ENCODE peak calls at places on chromosomes 11 and 22, in four cellular contexts. One of them, this sample, is unnamed.

GRCh38 chr11:19027829-19028595 is 32.5 kb downstream of the MRGPRX2 start:
- DNase-seq in IMR-90: peak; percentile 55
- DNase-seq in uterus: no peak
- DNase-seq in spleen: no peak
- DNase-seq in this sample: no peak

GRCh38 chr22:48475661-48476345 is 1351.9 kb downstream of the BRD1 start:
- DNase-seq in IMR-90: no peak
- DNase-seq in uterus: no peak
- DNase-seq in spleen: peak; percentile 67
- DNase-seq in this sample: no peak

GRCh38 chr11:12478743-12479142 is 101.4 kb downstream of the PARVA start:
- DNase-seq in uterus: peak; percentile 36
- DNase-seq in IMR-90: peak; percentile 51
- DNase-seq in spleen: no peak
- DNase-seq in this sample: no peak

GRCh38 chr11:70135142-70136132 is 57.3 kb downstream of the ANO1 start:
- DNase-seq in IMR-90: peak; percentile 24
- DNase-seq in spleen: no peak
- DNase-seq in uterus: peak; percentile 58
- DNase-seq in this sample: no peak

GRCh38 chr11:123357990-123358827 is 71.9 kb upstream of the GRAMD1B start:
- DNase-seq in uterus: no peak
- DNase-seq in IMR-90: peak; percentile 2
- DNase-seq in spleen: peak; percentile 71
- DNase-seq in this sample: no peak

GRCh38 chr22:36790648-36791047 is 14.7 kb upstream of the IFT27 start:
- DNase-seq in uterus: no peak
- DNase-seq in IMR-90: no peak
- DNase-seq in spleen: no peak
- DNase-seq in this sample: no peak

GRCh38 chr22:21651521-21652009 is 9.5 kb downstream of the SDF2L1 start:
- DNase-seq in spleen: no peak
- DNase-seq in uterus: no peak
- DNase-seq in IMR-90: no peak
- DNase-seq in this sample: no peak

GRCh38 chr11:128458316-128458715 is 129.0 kb downstream of the ETS1 start:
- DNase-seq in IMR-90: peak; percentile 97
- DNase-seq in uterus: no peak
- DNase-seq in spleen: no peak
- DNase-seq in this sample: no peak

GRCh38 chr22:23772315-23773246 is at the start of gene MMP11:
- DNase-seq in spleen: peak; percentile 90
- DNase-seq in uterus: peak; percentile 59
- DNase-seq in IMR-90: no peak
- DNase-seq in this sample: no peak

GRCh38 chr11:2137202-2138071 is 1.8 kb downstream of the IGF2 start:
- DNase-seq in spleen: no peak
- DNase-seq in uterus: peak; percentile 71
- DNase-seq in IMR-90: peak; percentile 48
- DNase-seq in this sample: no peak

GRCh38 chr11:2138075-2138435 is 1.1 kb downstream of the IGF2 start:
- DNase-seq in uterus: no peak
- DNase-seq in spleen: no peak
- DNase-seq in IMR-90: no peak
- DNase-seq in this sample: no peak

GRCh38 chr11:2135648-2136201 is 3.5 kb downstream of the IGF2 start:
- DNase-seq in spleen: no peak
- DNase-seq in IMR-90: no peak
- DNase-seq in uterus: no peak
- DNase-seq in this sample: no peak

GRCh38 chr11:2136209-2136951 is 2.8 kb downstream of the IGF2 start:
- DNase-seq in spleen: no peak
- DNase-seq in uterus: no peak
- DNase-seq in IMR-90: no peak
- DNase-seq in this sample: no peak

DNA sequence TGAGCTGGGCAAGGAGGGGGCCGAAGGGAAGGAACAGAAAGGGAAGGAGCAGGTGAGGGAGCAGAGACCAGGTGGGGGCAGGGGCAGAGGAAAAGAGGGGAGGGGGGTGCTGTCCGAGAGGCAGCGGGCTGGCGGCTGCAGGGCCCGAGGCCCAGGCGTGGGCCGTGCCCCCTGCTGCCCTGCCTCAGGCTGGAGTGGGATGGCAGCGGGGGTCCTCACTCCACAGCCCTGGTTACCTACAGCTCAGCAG is 2.3 kb downstream of the IGF2 start:
- DNase-seq in spleen: no peak
- DNase-seq in IMR-90: no peak
- DNase-seq in uterus: no peak
- DNase-seq in this sample: no peak
- TF ChIP-seq POLR2A in spleen: no peak
- TF ChIP-seq POLR2A in IMR-90: no peak
- TF ChIP-seq POLR2A in uterus: no peak
- TF ChIP-seq POLR2A in this sample: no peak

GRCh38 chr11:75313457-75314272 is 37.8 kb downstream of the ARRB1 start:
- DNase-seq in IMR-90: peak; percentile 81
- DNase-seq in uterus: peak; percentile 54
- DNase-seq in spleen: no peak
- DNase-seq in this sample: no peak
- H3K4me1 ChIP-seq in IMR-90: peaks cover 13% of the 10 kb centered on the region
- H3K4me1 ChIP-seq in uterus: no peaks in the 10 kb centered on the region
- H3K4me1 ChIP-seq in spleen: peaks cover 39% of the 10 kb centered on the region
- H3K4me1 ChIP-seq in this sample: peaks cover 34% of the 10 kb centered on the region

DNA sequence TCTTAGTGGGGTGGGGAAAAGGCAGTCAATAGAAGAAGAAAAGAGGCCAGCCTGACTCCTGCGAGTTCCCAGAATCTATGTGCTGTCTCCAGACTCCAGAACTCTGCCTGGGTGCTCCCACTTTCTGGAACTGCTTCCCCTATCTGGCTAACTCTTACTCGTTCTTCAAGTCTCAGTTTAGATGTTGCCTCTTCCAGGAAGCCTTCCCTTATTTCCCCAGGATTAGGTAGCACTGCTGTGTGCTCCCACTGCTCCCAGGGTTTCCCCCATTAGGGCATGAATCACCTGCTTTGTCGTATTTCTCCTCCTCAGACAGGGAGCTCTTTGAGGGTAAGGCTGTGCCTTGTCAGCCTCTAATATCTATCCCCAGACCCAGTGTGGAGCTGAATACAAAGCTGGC is 17.5 kb upstream of the SYT7 start:
- DNase-seq in IMR-90: no peak
- DNase-seq in uterus: no peak
- DNase-seq in spleen: no peak
- DNase-seq in this sample: no peak
- H3K27me3 ChIP-seq in IMR-90: peaks cover 37% of the 10 kb centered on the region
- H3K27me3 ChIP-seq in uterus: no peaks in the 10 kb centered on the region
- H3K27me3 ChIP-seq in spleen: no peaks in the 10 kb centered on the region
- H3K27me3 ChIP-seq in this sample: no peaks in the 10 kb centered on the region

GRCh38 chr11:64778473-64779298 is at the start of gene SF1:
- DNase-seq in uterus: peak; percentile 100
- DNase-seq in spleen: peak; percentile 99
- DNase-seq in IMR-90: peak; percentile 100
- DNase-seq in this sample: peak; percentile 96
- TF ChIP-seq POLR2A in uterus: peak; percentile 99
- TF ChIP-seq POLR2A in spleen: peak; percentile 56
- TF ChIP-seq POLR2A in IMR-90: peak; percentile 84
- TF ChIP-seq POLR2A in this sample: peak; percentile 97

DNA sequence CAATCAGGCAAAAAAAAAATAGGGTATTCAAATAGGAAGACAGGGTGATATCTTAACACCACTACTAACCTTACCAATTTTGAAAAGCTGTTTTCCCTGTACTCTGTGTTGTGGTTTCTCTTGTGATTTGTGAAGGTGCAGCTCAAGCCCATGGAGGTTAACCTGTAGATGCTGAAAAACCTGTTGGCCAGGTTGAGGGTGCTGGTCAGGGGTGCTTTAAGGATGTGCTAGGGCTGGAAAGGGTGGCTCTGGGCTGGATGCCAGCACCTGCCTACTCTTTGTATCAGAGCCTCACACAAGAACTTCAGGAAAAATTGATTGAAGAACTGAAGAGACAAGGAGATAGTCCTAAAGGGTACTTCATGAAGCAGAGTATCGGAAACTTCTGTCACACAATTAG is 18.3 kb upstream of the OR5M8 start:
- DNase-seq in IMR-90: no peak
- DNase-seq in spleen: no peak
- DNase-seq in uterus: no peak
- DNase-seq in this sample: no peak
- H3K4me1 ChIP-seq in IMR-90: no peaks in the 10 kb centered on the region
- H3K4me1 ChIP-seq in spleen: no peaks in the 10 kb centered on the region
- H3K4me1 ChIP-seq in uterus: no peaks in the 10 kb centered on the region
- H3K4me1 ChIP-seq in this sample: no peaks in the 10 kb centered on the region

GRCh38 chr11:2884424-2884815 is 1.2 kb downstream of the CDKN1C start:
- DNase-seq in uterus: peak; percentile 65
- DNase-seq in IMR-90: no peak
- DNase-seq in spleen: peak; percentile 84
- DNase-seq in this sample: no peak

GRCh38 chr11:2882681-2883110 is 2.9 kb downstream of the CDKN1C start:
- DNase-seq in spleen: no peak
- DNase-seq in uterus: no peak
- DNase-seq in IMR-90: no peak
- DNase-seq in this sample: no peak

GRCh38 chr11:2885017-2885675 is 429 bp downstream of the CDKN1C start:
- DNase-seq in spleen: peak; percentile 91
- DNase-seq in uterus: peak; percentile 58
- DNase-seq in IMR-90: peak; percentile 36
- DNase-seq in this sample: no peak

GRCh38 chr11:2885676-2886081 is at the start of gene CDKN1C:
- DNase-seq in spleen: peak; percentile 95
- DNase-seq in IMR-90: peak; percentile 69
- DNase-seq in uterus: peak; percentile 94
- DNase-seq in this sample: no peak

GRCh38 chr11:2883717-2884423 is 1.7 kb downstream of the CDKN1C start:
- DNase-seq in IMR-90: no peak
- DNase-seq in spleen: no peak
- DNase-seq in uterus: no peak
- DNase-seq in this sample: no peak
- H3K27me3 ChIP-seq in IMR-90: peaks cover under 1% of the 10 kb centered on the region
- H3K27me3 ChIP-seq in spleen: no peaks in the 10 kb centered on the region
- H3K27me3 ChIP-seq in uterus: no peaks in the 10 kb centered on the region
- H3K27me3 ChIP-seq in this sample: no peaks in the 10 kb centered on the region

GRCh38 chr11:11372461-11372860 is 19.4 kb upstream of the CSNK2A3 start:
- DNase-seq in spleen: no peak
- DNase-seq in uterus: no peak
- DNase-seq in IMR-90: no peak
- DNase-seq in this sample: no peak
- TF ChIP-seq POLR2A in spleen: no peak
- TF ChIP-seq POLR2A in uterus: no peak
- TF ChIP-seq POLR2A in IMR-90: no peak
- TF ChIP-seq POLR2A in this sample: no peak

GRCh38 chr11:2525941-2526807 is 81.4 kb downstream of the KCNQ1 start:
- DNase-seq in IMR-90: no peak
- DNase-seq in uterus: peak; percentile 13
- DNase-seq in spleen: peak; percentile 66
- DNase-seq in this sample: no peak

GRCh38 chr11:2523821-2524391 is 79.1 kb downstream of the KCNQ1 start:
- DNase-seq in spleen: peak; percentile 66
- DNase-seq in uterus: no peak
- DNase-seq in IMR-90: no peak
- DNase-seq in this sample: no peak

GRCh38 chr11:2525166-2525861 is 80.5 kb downstream of the KCNQ1 start:
- DNase-seq in spleen: peak; percentile 64
- DNase-seq in IMR-90: no peak
- DNase-seq in uterus: peak; percentile 11
- DNase-seq in this sample: no peak

GRCh38 chr11:2522636-2523255 is 77.9 kb downstream of the KCNQ1 start:
- DNase-seq in uterus: peak; percentile 7
- DNase-seq in spleen: peak; percentile 58
- DNase-seq in IMR-90: no peak
- DNase-seq in this sample: no peak

GRCh38 chr11:2524446-2525165 is 79.8 kb downstream of the KCNQ1 start:
- DNase-seq in uterus: no peak
- DNase-seq in spleen: peak; percentile 59
- DNase-seq in IMR-90: no peak
- DNase-seq in this sample: no peak
- H3K4me1 ChIP-seq in uterus: no peaks in the 10 kb centered on the region
- H3K4me1 ChIP-seq in spleen: peaks cover 22% of the 10 kb centered on the region
- H3K4me1 ChIP-seq in IMR-90: no peaks in the 10 kb centered on the region
- H3K4me1 ChIP-seq in this sample: no peaks in the 10 kb centered on the region

DNA sequence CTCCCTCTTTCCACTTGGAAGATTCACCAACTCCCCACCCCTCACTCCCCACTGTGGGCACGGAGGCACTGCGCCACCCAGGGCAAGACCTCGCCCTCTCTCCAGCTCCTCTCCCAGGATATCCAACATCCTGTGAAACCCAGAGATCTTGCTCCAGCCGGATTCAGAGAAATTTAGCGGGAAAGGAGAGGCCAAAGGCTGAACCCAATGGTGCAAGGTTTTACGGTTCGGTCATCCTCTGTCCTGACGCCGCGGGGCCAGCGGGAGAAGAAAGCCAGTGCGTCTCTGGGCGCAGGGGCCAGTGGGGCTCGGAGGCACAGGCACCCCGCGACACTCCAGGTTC is 394 bp upstream of the CD44 start:
- DNase-seq in IMR-90: no peak
- DNase-seq in uterus: no peak
- DNase-seq in spleen: no peak
- DNase-seq in this sample: no peak
- H3K27me3 ChIP-seq in IMR-90: no peaks in the 10 kb centered on the region
- H3K27me3 ChIP-seq in uterus: no peaks in the 10 kb centered on the region
- H3K27me3 ChIP-seq in spleen: no peaks in the 10 kb centered on the region
- H3K27me3 ChIP-seq in this sample: no peaks in the 10 kb centered on the region